ENCODE peak calls at places on chromosome 22, in eight cellular contexts. O is fibroblast of villous mesenchyme, W is AG04449, B is prostate gland, N is fibroblast of pulmonary artery, A is esophagus muscularis mucosa, M is PC-3, R is uterus. I is an unnamed sample.

GRCh38 chr22:43471606-43472135 is 59.9 kb downstream of the MPPED1 start:
- DNase-seq in O (no peak), W (no peak), B (no peak), N (no peak), A (no peak), M (no peak), R (no peak), I (no peak)

GRCh38 chr22:18998998-18999397 is 62.9 kb upstream of the PRODH start:
- DNase-seq in O (no peak), W (no peak), B (no peak), N (no peak), A (no peak), M (no peak), R (no peak), I (no peak)

GRCh38 chr22:19353363-19354131 is 62.0 kb upstream of the CLTCL1 start:
- DNase-seq in O (no peak), W (no peak), B (no peak), N (no peak), A (peak), M (no peak), R (no peak), I (no peak)

GRCh38 chr22:43467171-43467570 is 55.4 kb downstream of the MPPED1 start:
- DNase-seq in O (no peak), W (no peak), B (no peak), N (no peak), A (no peak), M (no peak), R (no peak), I (no peak)

GRCh38 chr22:20258584-20259335 is 9.4 kb downstream of the RTN4R start:
- DNase-seq in O (no peak), W (no peak), B (no peak), N (no peak), A (no peak), M (no peak), R (no peak), I (no peak)

GRCh38 chr22:29109853-29110252 is 37.0 kb downstream of the KREMEN1 start:
- DNase-seq in O (peak), W (no peak), B (no peak), N (no peak), A (no peak), M (no peak), R (no peak), I (no peak)

GRCh38 chr22:30947821-30948454 is 20.6 kb downstream of the MORC2 start:
- DNase-seq in O (peak), W (peak), B (no peak), N (peak), A (peak), M (peak), R (no peak), I (peak)

GRCh38 chr22:48872271-48873260 is 955.1 kb downstream of the BRD1 start:
- DNase-seq in O (no peak), W (no peak), B (no peak), N (no peak), A (no peak), M (no peak), R (peak), I (no peak)

GRCh38 chr22:43819691-43820670 is 7.9 kb upstream of the EFCAB6 start:
- DNase-seq in O (no peak), W (no peak), B (no peak), N (no peak), A (no peak), M (no peak), R (no peak), I (no peak)

GRCh38 chr22:41504397-41504796 is 35.5 kb downstream of the ACO2 start:
- DNase-seq in O (peak), W (no peak), B (no peak), N (no peak), A (no peak), M (no peak), R (peak), I (peak)

GRCh38 chr22:45692549-45692948 is 20.9 kb downstream of the ATXN10 start:
- DNase-seq in O (peak), W (no peak), B (no peak), N (peak), A (no peak), M (peak), R (no peak), I (peak)

GRCh38 chr22:37195921-37196320 is 7.9 kb upstream of the C1QTNF6 start:
- DNase-seq in O (peak), W (no peak), B (no peak), N (no peak), A (no peak), M (peak), R (peak), I (peak)

GRCh38 chr22:37233751-37234631 is 10.1 kb downstream of the RAC2 start:
- DNase-seq in O (no peak), W (no peak), B (no peak), N (no peak), A (no peak), M (no peak), R (no peak), I (no peak)

GRCh38 chr22:50699001-50699753 is 26.6 kb downstream of the SHANK3 start:
- DNase-seq in O (no peak), W (no peak), B (no peak), N (no peak), A (no peak), M (no peak), R (no peak), I (no peak)

GRCh38 chr22:19105867-19106802 is 16.1 kb downstream of the DGCR2 start:
- DNase-seq in O (no peak), W (no peak), B (no peak), N (no peak), A (no peak), M (peak), R (no peak), I (no peak)

GRCh38 chr22:19120829-19121630 is 1.2 kb downstream of the DGCR2 start:
- DNase-seq in O (peak), W (no peak), B (peak), N (peak), A (no peak), M (peak), R (no peak), I (peak)

GRCh38 chr22:50201191-50202129 is 649 bp downstream of the SELENOO start:
- DNase-seq in O (peak), W (no peak), B (no peak), N (no peak), A (no peak), M (no peak), R (no peak), I (peak)

GRCh38 chr22:46941958-46942815 is 179.7 kb downstream of the TBC1D22A start:
- DNase-seq in O (no peak), W (no peak), B (no peak), N (no peak), A (no peak), M (no peak), R (no peak), I (peak)

GRCh38 chr22:47207387-47207786 is 444.9 kb downstream of the TBC1D22A start:
- DNase-seq in O (no peak), W (no peak), B (no peak), N (no peak), A (no peak), M (no peak), R (no peak), I (no peak)

GRCh38 chr22:37262346-37262745 is 18.3 kb upstream of the RAC2 start:
- DNase-seq in O (no peak), W (no peak), B (no peak), N (no peak), A (no peak), M (no peak), R (no peak), I (no peak)

GRCh38 chr22:50114221-50114981 is 24.6 kb downstream of the MOV10L1 start:
- DNase-seq in O (peak), W (peak), B (no peak), N (peak), A (no peak), M (peak), R (no peak), I (peak)

GRCh38 chr22:32202539-32203180 is 2.2 kb downstream of the RFPL2 start:
- DNase-seq in O (peak), W (no peak), B (peak), N (peak), A (peak), M (peak), R (no peak), I (peak)

GRCh38 chr22:19799322-19800190 is 39.0 kb downstream of the TBX1 start:
- DNase-seq in O (peak), W (peak), B (no peak), N (peak), A (no peak), M (no peak), R (peak), I (peak)

GRCh38 chr22:47032956-47033647 is 270.7 kb downstream of the TBC1D22A start:
- DNase-seq in O (no peak), W (no peak), B (no peak), N (no peak), A (no peak), M (no peak), R (no peak), I (no peak)

GRCh38 chr22:47033648-47034000 is 271.2 kb downstream of the TBC1D22A start:
- DNase-seq in O (no peak), W (no peak), B (no peak), N (no peak), A (no peak), M (no peak), R (no peak), I (no peak)

GRCh38 chr22:42807185-42807584 is 49.9 kb downstream of the ARFGAP3 start:
- DNase-seq in O (no peak), W (no peak), B (no peak), N (no peak), A (no peak), M (no peak), R (no peak), I (no peak)

GRCh38 chr22:46513908-46514550 is 23.4 kb downstream of the CELSR1 start:
- DNase-seq in O (no peak), W (no peak), B (no peak), N (no peak), A (no peak), M (no peak), R (no peak), I (no peak)

GRCh38 chr22:49965291-49966040 is 4.9 kb downstream of the PIM3 start:
- DNase-seq in O (no peak), W (no peak), B (no peak), N (no peak), A (no peak), M (no peak), R (peak), I (no peak)

GRCh38 chr22:50546326-50547230 is 879 bp downstream of the KLHDC7B start:
- DNase-seq in O (no peak), W (no peak), B (no peak), N (no peak), A (no peak), M (no peak), R (no peak), I (no peak)

GRCh38 chr22:46090051-46090591 is 60.2 kb upstream of the PPARA start:
- DNase-seq in O (peak), W (no peak), B (no peak), N (no peak), A (no peak), M (no peak), R (peak), I (no peak)

GRCh38 chr22:49321477-49322055 is 506.1 kb downstream of the BRD1 start:
- DNase-seq in O (no peak), W (no peak), B (no peak), N (no peak), A (peak), M (no peak), R (no peak), I (no peak)

DNA sequence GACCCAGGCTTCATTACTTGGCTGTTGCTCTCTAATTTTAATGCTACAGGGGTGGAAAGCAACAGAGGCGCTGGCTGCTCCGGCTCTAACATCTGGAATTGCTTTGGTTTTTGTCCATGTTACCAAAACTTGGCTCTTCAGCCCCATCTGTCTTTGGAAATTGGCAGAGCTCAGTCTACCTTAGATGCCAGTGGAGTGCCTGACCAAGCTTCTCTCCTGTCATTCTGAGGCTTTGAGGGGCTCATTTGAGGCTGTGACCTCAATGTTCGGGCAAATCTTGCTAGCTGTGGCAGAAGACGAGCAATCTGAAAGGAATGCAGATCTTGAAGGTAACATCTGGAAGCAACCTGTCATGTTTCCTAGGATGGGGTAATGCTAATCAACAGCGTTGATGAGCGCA is 409.5 kb upstream of the SYN3 start:
- DNase-seq in O (peak), W (no peak), B (no peak), N (peak), A (no peak), M (no peak), R (no peak), I (peak)
- TF ChIP-seq CTCF in O (no peak), W (peak), B (no peak), N (peak), A (no peak), M (no peak), R (no peak), I (peak)

DNA sequence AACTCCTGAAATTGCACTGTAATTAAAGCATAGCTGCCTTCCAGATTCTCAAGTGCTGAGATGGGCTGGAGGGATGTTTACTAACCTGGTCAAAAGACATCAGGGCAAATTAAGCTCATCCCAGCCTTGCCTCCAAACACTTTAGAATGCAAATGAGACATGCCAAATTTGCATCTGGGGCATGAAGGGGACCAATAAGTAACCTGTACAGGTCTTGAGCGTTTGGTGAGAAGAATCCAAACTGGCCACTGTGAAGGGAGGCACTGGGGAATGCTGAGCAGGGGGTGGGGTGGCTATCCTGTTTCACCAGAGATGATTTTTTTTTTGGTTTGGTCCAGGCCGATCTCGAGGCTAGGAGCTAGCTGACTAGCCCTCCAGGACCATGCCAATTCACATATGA is 38.3 kb upstream of the ADA2 start:
- DNase-seq in O (no peak), W (no peak), B (no peak), N (no peak), A (no peak), M (no peak), R (no peak), I (no peak)
- H3K4me3 ChIP-seq in O (no peak), W (no peak), B (peak), N (no peak), A (peak), M (no peak), R (no peak), I (no peak)

DNA sequence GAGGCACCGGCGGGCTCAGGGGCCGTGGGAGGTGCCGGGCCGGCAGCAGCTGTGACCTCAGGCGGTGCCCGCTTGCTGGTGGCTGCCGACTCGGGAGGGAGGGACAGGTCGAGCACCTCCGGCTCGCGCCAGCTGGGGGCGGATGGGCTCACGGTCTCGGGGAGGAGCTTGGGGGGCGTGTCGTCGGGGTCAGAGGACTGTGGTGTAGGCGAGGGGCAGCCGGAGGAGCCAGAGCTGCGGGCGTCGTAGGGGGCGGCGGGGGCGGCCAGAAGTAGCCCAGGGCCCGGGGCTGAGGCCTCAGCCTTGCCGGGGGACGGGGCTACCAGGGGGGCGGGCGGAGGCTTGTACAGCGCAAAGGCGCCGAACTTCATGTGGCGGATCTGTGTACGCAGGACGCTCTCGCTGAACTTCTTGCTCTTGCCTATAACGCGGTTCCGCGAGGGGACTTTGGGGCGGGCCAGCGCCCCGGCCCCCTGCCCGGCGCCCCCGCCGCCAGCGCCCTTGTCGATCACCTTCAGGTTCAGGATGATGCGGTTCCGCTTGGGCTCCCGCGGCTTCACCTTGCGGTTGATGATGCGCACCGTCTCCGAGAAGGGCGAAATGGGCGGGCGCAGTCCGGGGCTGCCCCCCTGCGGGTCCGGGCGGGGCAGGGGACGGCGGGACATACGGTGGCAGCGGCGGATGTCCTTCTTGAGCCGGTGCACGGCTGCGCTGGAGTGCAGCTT is 5.5 kb downstream of the CBX6 start:
- DNase-seq in O (no peak), W (no peak), B (no peak), N (no peak), A (no peak), M (no peak), R (peak), I (no peak)
- TF ChIP-seq CTCF in O (no peak), W (no peak), B (no peak), N (no peak), A (no peak), M (no peak), R (no peak), I (no peak)

DNA sequence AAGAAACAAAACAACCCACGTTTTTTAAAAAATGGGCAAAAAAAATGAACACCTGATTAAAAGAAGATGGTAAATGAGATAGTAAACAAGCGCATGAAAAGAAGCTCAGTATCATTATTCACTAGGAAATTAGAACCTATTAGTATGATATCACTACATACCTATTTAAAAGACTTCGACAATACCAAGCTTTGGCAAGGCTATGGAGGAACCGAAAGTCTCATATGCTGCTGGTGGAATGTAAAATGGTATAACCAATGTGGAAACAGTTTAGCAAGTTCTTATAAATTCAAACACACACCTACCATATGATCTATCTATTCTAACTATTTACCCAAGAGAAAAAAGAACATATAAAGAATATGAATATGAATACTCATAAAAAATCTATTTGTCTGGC is 143.8 kb downstream of the APOL5 start:
- DNase-seq in O (no peak), W (no peak), B (no peak), N (no peak), A (no peak), M (no peak), R (no peak), I (no peak)
- H3K4me3 ChIP-seq in O (no peak), W (no peak), B (no peak), N (no peak), A (no peak), M (no peak), R (no peak), I (no peak)

DNA sequence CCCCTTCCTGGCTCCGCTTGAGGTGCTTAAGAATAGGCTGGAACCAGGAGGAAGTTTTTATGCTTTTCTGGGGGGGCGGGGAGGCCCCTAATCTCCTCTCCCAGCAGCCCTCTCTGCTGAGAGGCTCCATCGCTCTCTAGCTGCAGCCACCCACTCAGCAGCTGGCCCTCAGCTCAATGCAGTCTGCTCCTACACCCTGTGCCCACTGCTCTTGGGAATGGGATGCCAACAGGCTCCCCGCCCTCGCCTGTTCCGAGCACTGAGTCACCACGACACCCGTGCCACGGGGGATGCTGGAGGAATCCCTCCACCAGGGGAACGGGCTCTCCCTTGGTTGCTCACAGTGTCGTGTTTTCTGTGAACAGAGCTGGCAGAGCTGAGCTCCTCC is 23.5 kb upstream of the SUSD2 start:
- DNase-seq in O (no peak), W (no peak), B (no peak), N (no peak), A (no peak), M (no peak), R (no peak), I (no peak)
- TF ChIP-seq CTCF in O (no peak), W (no peak), B (no peak), N (no peak), A (no peak), M (no peak), R (no peak), I (peak)

DNA sequence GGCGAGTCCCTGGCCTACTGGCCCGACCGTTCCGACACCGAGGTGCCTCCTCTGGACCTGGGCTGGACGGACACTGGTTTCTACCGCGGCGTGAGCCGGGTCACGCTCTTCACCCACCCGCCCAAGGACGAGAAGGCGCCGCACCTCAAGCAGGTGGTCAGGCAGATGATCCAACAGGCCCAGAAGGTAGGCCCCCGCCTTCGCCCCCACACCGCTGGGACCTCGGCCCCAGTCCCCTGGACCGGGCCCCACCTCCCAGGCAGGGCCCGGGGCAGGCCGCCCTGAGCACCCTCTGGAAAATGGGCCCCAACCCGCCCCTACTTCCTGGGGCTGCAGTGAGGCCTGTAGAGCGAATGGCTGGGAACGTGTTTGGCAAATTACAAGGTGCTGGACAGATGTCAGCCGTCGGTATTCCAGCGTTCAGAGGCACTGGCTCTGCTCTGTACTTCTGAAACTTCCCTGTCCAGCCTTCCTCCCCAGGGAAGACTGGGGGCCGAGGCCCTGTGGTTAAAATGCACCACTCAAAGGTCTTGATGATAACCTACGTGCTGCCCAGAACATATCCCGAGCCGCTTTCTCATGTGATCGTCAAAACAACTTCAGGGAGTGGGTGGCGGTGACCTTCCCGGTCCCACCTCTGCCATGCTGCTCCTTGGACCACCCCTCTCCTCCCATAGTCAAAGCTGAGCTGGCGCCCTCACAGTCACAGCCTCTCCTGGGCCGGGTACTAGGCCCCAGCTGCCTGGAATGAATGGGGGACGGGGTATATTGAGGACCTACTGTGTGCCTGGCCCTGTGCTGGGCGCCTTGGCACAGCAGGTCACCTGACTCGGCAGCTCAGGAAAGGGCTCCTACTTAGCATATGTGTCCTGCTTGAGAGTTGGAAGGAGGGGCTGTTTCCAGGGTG is 845 bp downstream of the FAM83F start:
- DNase-seq in O (no peak), W (no peak), B (no peak), N (no peak), A (no peak), M (no peak), R (no peak), I (no peak)
- H3K4me3 ChIP-seq in O (no peak), W (no peak), B (peak), N (no peak), A (peak), M (peak), R (no peak), I (no peak)